ENCODE peak calls at places on chromosome 20, in five cellular contexts. B is upper lobe of right lung, D is IMR-90, P is uterus, Y is progenitor cell of endocrine pancreas. L is an unnamed sample.

GRCh38 chr20:13101276-13101675 is 92.5 kb downstream of the SPTLC3 start:
- DNase-seq in B (no peak), D (no peak), P (no peak), Y (no peak), L (no peak)

GRCh38 chr20:39429716-39430115 is 467.6 kb downstream of the DHX35 start:
- DNase-seq in B (no peak), D (no peak), P (no peak), Y (no peak), L (no peak)

GRCh38 chr20:1927217-1927616 is 32.0 kb downstream of the SIRPA start:
- DNase-seq in B (no peak), D (no peak), P (no peak), Y (no peak), L (no peak)

GRCh38 chr20:45347936-45348809 is at the start of gene SDC4:
- DNase-seq in B (peak), D (peak), P (peak), Y (peak), L (peak)

GRCh38 chr20:56393133-56393472 is 658 bp downstream of the CSTF1 start:
- DNase-seq in B (no peak), D (no peak), P (no peak), Y (no peak), L (no peak)

GRCh38 chr20:25065625-25066338 is 7.8 kb upstream of the ACSS1 start:
- DNase-seq in B (peak), D (peak), P (peak), Y (no peak), L (peak)

GRCh38 chr20:47620808-47621805 is 119.4 kb downstream of the NCOA3 start:
- DNase-seq in B (no peak), D (peak), P (no peak), Y (no peak), L (peak)

GRCh38 chr20:33093582-33093981 is 14.1 kb downstream of the BPIFB4 start:
- DNase-seq in B (no peak), D (no peak), P (no peak), Y (no peak), L (no peak)

GRCh38 chr20:52536841-52537400 is 345.3 kb upstream of the ZFP64 start:
- DNase-seq in B (no peak), D (peak), P (no peak), Y (no peak), L (no peak)

GRCh38 chr20:45909817-45910669 is 1.9 kb downstream of the PLTP start:
- DNase-seq in B (no peak), D (no peak), P (peak), Y (no peak), L (no peak)

GRCh38 chr20:22999756-23000155 is 35.4 kb upstream of the SSTR4 start:
- DNase-seq in B (no peak), D (peak), P (no peak), Y (no peak), L (peak)

GRCh38 chr20:14820771-14821170 is 483.4 kb upstream of the FLRT3 start:
- DNase-seq in B (no peak), D (no peak), P (no peak), Y (no peak), L (no peak)

GRCh38 chr20:7728373-7728772 is 211.9 kb downstream of the HAO1 start:
- DNase-seq in B (no peak), D (no peak), P (no peak), Y (no peak), L (no peak)

GRCh38 chr20:50464026-50464724 is 46.0 kb upstream of the PTPN1 start:
- DNase-seq in B (peak), D (peak), P (peak), Y (peak), L (peak)

GRCh38 chr20:1786061-1786460 is 109.1 kb upstream of the SIRPA start:
- DNase-seq in B (no peak), D (no peak), P (no peak), Y (no peak), L (no peak)

GRCh38 chr20:46751856-46752255 is 42.4 kb downstream of the SLC2A10 start:
- DNase-seq in B (no peak), D (no peak), P (no peak), Y (no peak), L (peak)

GRCh38 chr20:49811825-49812462 is 684 bp upstream of the SLC9A8 start:
- DNase-seq in B (no peak), D (peak), P (no peak), Y (no peak), L (peak)

DNA sequence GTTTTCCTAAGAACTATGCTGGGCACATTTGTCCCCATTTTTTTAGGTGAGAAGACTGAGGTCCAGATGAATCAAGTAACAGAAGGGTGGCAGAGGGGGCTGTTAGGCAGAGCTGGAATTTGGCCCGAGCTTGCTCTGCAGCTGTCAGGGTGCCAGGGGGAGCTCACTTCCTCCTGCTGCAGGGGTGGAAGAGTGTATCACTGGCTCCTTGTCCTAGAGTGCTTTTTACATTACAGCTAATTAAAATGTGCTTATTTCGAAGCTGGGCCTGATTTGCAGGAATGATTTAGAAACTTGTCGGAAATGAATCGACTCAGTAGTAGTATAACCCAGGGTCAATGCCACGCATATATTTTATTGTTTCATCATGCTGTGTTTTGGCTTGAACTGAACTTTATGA is 11.1 kb downstream of the TOX2 start:
- DNase-seq in B (peak), D (peak), P (no peak), Y (no peak), L (peak)
- TF ChIP-seq CTCF in B (no peak), D (peak), P (no peak), Y (no peak), L (peak)

DNA sequence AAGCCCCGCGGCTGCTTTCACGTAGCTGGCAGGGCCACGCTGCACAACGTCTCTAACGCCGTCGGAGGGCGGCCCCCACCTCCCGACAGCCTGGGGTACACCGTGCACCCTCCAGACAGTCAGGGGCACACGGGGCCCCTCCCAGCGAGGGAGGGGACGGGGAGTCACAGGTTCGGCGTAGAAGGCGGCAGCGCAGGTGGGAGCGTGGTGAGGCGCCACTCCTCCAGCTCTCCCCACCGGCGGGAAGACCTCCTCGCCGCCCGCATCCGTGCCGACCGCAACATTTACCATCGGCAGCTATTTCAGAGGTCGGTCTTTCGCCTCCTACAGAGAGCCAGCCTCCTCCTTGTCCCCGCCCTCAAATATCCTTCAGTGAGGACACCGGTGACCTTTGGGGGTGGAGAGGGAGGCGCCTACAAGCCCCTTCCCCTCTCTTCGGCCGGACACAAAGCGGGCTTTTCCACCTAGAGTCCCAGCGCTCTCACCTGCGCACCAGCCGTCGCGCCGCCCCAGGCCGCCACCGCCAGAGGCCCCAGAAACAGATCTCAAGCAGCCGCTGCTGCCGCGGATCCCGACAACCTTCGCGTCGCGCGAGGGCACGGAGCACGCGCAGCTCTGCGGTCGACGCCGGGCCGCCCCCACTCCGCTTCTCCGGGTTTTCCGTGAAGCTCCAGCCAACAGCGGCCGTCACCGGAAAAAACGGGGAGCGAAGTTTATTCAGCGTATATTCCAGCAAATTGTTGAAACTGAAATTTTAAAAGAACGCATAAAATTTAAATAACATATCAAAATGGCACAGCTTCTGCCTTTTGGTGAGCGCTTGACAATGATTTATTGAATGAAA is at the start of gene MKKS:
- DNase-seq in B (peak), D (peak), P (peak), Y (peak), L (peak)
- TF ChIP-seq CTCF in B (no peak), D (no peak), P (peak), Y (no peak), L (no peak)

DNA sequence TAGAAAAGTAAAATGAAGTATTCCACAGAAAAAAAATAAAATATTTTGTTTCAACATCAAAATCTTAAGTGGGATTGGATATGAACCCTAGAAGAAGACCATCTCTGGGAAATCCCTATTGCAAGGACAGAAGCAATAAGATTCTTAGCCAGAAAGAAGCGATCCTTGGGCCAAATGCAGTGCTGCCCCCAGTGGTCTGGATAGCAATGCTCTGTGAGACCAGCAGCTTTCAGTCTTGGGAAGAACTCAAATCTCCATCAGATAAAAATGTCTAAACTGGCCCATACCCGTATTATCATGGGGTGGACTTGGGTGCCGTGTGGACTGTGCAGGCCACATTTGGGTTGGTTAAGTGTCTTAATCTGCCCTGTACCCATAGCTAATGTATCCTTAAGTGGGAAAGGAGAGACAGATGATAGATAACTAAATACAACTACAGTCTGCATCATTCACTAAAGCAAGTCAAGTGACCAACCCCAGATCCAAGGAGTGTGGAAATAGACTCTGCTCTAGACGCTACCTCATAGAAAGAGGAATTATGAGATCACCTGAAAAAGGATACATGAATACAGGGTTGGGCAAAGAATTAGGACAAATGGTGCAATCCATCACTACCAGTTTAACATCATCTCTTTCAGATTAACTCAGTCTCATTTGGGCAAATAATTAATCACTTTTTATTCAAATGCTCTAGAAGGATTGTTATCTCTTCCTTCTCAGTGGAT is 38.9 kb upstream of the SNAP25 start:
- DNase-seq in B (no peak), D (peak), P (no peak), Y (no peak), L (no peak)
- TF ChIP-seq CTCF in B (peak), D (peak), P (no peak), Y (peak), L (peak)

DNA sequence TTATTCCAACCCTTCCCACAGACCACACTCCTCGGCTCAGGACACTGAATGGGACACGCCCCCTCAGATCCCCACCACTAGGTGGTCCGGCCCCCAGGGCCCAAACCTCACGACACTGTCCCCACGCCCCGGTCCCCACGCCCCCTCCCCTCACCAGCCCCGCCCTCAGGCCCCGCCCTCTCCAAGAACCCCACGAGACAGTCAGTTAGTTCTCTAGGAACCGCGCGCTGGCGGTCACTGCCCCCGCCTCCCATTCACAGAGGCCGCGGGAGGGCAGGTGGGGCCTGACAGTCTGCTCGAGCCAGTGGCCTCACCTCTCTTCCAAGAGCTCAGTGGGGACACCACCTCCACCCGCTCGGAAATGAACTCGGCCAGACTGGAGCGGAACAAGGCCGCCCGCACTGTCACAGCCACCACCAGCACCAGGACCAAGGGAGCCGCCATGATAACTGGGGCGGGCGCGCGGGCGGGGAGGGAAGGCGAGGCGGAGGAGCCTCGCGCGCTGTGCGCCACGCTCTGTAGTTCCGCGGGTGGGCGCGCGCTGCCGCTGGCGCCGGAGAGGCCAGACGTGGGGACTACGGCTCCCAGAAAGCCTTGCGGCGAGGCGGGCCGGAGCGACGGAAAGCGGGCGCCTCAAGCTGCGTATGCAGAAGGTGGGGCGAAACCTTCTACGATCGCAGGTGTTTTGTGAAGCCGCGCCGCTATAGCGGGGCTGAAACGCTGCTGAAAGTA is at the start of gene PIGU:
- DNase-seq in B (peak), D (peak), P (peak), Y (peak), L (peak)
- TF ChIP-seq CTCF in B (peak), D (no peak), P (peak), Y (peak), L (peak)

L was measured in HFFc6.